ENCODE peak calls at places on chromosomes 4 and X, in six cellular contexts. D, X, G, L, B and P are unnamed samples.

GRCh38 chr4:5940470-5941203 is 47.8 kb upstream of the CRMP1 start:
- DNase-seq in D (no peak), X (peak), G (no peak), L (no peak), B (no peak), P (no peak)

GRCh38 chrX:107678957-107679740 is 50.8 kb downstream of the PRPS1 start:
- DNase-seq in D (no peak), X (no peak), G (peak), L (peak), B (no peak), P (no peak)

GRCh38 chr4:95867919-95868318 is 28.0 kb downstream of the PDHA2 start:
- DNase-seq in D (no peak), X (no peak), G (no peak), L (no peak), B (no peak), P (no peak)

GRCh38 chr4:185254434-185254833 is 45.0 kb downstream of the SNX25 start:
- DNase-seq in D (no peak), X (no peak), G (no peak), L (no peak), B (no peak), P (no peak)

GRCh38 chr4:70734168-70734954 is 12.6 kb downstream of the RUFY3 start:
- DNase-seq in D (no peak), X (no peak), G (no peak), L (peak), B (no peak), P (no peak)

GRCh38 chr4:122107680-122108079 is 44.5 kb upstream of the BLTP1 start:
- DNase-seq in D (no peak), X (no peak), G (no peak), L (no peak), B (no peak), P (no peak)

GRCh38 chr4:68288046-68288740 is 42.7 kb upstream of the TMPRSS11B start:
- DNase-seq in D (no peak), X (no peak), G (no peak), L (no peak), B (no peak), P (no peak)

GRCh38 chrX:107747596-107748161 is 27.9 kb downstream of the TSC22D3 start:
- DNase-seq in D (no peak), X (no peak), G (no peak), L (no peak), B (no peak), P (no peak)

GRCh38 chrX:139739138-139739537 is 31.2 kb upstream of the MCF2 start:
- DNase-seq in D (no peak), X (no peak), G (no peak), L (peak), B (no peak), P (no peak)

GRCh38 chr4:88820723-88821368 is 123.2 kb upstream of the NAP1L5 start:
- DNase-seq in D (no peak), X (no peak), G (no peak), L (no peak), B (no peak), P (no peak)

GRCh38 chr4:89303989-89304388 is 3.6 kb downstream of the GPRIN3 start:
- DNase-seq in D (no peak), X (no peak), G (no peak), L (no peak), B (no peak), P (no peak)

GRCh38 chrX:68828740-68829593 is at the start of gene EFNB1:
- DNase-seq in D (peak), X (peak), G (peak), L (peak), B (peak), P (peak)

GRCh38 chr4:106594291-106594952 is 225.8 kb upstream of the GIMD1 start:
- DNase-seq in D (no peak), X (no peak), G (no peak), L (no peak), B (no peak), P (no peak)

GRCh38 chr4:165325732-165326512 is 1.5 kb upstream of the MSMO1 start:
- DNase-seq in D (no peak), X (no peak), G (no peak), L (no peak), B (peak), P (no peak)

GRCh38 chr4:112421911-112422310 is 94.1 kb downstream of the NEUROG2 start:
- DNase-seq in D (no peak), X (no peak), G (no peak), L (no peak), B (no peak), P (no peak)

GRCh38 chr4:112422644-112423043 is 93.3 kb downstream of the NEUROG2 start:
- DNase-seq in D (no peak), X (no peak), G (no peak), L (no peak), B (no peak), P (no peak)

GRCh38 chr4:112423591-112423990 is 92.4 kb downstream of the NEUROG2 start:
- DNase-seq in D (no peak), X (no peak), G (no peak), L (no peak), B (no peak), P (no peak)

GRCh38 chr4:112416464-112416863 is 99.5 kb downstream of the NEUROG2 start:
- DNase-seq in D (no peak), X (no peak), G (no peak), L (no peak), B (no peak), P (no peak)

DNA sequence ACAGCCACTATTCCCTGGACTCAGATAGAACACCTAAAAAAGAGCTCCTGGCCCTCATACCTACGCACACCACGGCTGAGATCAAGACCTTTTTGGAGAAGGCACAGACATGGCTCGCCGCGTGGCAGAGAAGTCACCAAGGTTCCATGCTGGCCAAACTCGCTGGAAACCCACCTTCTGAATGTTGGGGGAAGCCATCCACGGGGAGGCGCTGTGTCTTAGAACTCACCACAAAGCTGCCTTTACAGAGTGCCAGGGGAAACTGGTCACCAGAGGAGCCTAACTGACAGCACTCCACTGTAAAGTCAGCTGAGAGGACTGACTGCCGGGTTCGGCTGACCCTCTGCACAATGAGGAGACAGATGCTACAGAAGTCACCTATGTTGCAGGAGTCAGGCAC is 97.9 kb downstream of the NEUROG2 start:
- DNase-seq in D (no peak), X (no peak), G (no peak), L (no peak), B (no peak), P (no peak)
- TF ChIP-seq CTCF in D (no peak), X (no peak), G (no peak), L (no peak), B (no peak), P (no peak)

GRCh38 chrX:11664211-11664888 is 1.4 kb downstream of the ARHGAP6 start:
- DNase-seq in D (no peak), X (peak), G (no peak), L (no peak), B (no peak), P (no peak)
- TF ChIP-seq CTCF in D (no peak), X (no peak), G (no peak), L (no peak), B (no peak), P (no peak)

GRCh38 chrX:130321550-130321949 is 18.2 kb upstream of the SLC25A14 start:
- DNase-seq in D (no peak), X (no peak), G (no peak), L (no peak), B (no peak), P (no peak)
- TF ChIP-seq CTCF in D (no peak), X (no peak), G (no peak), L (no peak), B (no peak), P (no peak)

DNA sequence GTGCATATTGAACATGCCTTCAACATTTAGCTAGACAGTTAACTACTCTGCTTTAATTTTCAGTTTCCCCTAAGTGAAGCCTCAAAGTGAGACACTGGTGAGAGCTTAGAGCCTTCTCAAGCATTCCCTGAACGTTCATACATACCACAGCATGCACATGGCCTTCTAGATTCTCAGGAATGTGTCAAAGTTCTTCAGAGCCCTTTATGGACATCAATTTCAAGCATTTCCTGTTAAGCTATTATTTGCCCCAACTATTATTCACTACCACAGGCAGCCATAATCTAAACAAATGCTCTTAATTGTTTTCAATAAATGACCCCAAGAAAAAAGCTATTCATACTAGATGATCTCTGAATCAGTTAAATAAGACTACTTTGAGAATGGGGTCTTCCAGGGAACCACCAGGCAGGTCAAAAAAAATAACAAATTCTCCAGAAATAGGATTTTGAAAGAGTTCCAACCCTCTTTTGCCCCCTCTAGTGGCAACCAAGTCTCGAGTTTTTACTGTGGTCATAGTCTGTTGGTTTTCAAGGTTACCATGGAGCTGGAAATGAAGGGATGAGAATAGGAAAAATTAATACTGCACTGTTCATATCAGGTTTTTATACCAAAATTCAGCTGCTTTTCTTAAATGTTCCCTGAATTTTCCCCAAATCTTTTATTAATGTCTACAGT is 235.4 kb downstream of the RAB28 start:
- DNase-seq in D (no peak), X (no peak), G (no peak), L (no peak), B (no peak), P (no peak)
- TF ChIP-seq CTCF in D (peak), X (no peak), G (no peak), L (no peak), B (no peak), P (peak)

GRCh38 chr4:80221161-80221560 is 23.9 kb downstream of the PRDM8 start:
- DNase-seq in D (no peak), X (no peak), G (no peak), L (no peak), B (no peak), P (no peak)
- TF ChIP-seq CTCF in D (peak), X (peak), G (no peak), L (no peak), B (peak), P (peak)

GRCh38 chr4:39642885-39643550 is 4.4 kb upstream of the SMIM14 start:
- DNase-seq in D (peak), X (no peak), G (no peak), L (no peak), B (no peak), P (no peak)
- TF ChIP-seq CTCF in D (no peak), X (no peak), G (no peak), L (no peak), B (no peak), P (no peak)

GRCh38 chr4:21134994-21135393 is 434.7 kb downstream of the PACRGL start:
- DNase-seq in D (no peak), X (no peak), G (no peak), L (no peak), B (no peak), P (no peak)
- TF ChIP-seq CTCF in D (no peak), X (no peak), G (no peak), L (no peak), B (no peak), P (peak)

GRCh38 chrX:153722704-153723350 is 1.4 kb downstream of the BCAP31 start:
- DNase-seq in D (no peak), X (no peak), G (no peak), L (no peak), B (no peak), P (no peak)

GRCh38 chrX:153724252-153725038 is at the start of the genes ABCD1 and BCAP31:
- DNase-seq in D (peak), X (peak), G (peak), L (peak), B (peak), P (peak)

GRCh38 chrX:153725832-153726285 is 1.2 kb downstream of the ABCD1 start:
- DNase-seq in D (no peak), X (no peak), G (no peak), L (no peak), B (no peak), P (no peak)

GRCh38 chrX:153725039-153725831 is 579 bp downstream of the ABCD1 start:
- DNase-seq in D (no peak), X (no peak), G (no peak), L (peak), B (no peak), P (no peak)

DNA sequence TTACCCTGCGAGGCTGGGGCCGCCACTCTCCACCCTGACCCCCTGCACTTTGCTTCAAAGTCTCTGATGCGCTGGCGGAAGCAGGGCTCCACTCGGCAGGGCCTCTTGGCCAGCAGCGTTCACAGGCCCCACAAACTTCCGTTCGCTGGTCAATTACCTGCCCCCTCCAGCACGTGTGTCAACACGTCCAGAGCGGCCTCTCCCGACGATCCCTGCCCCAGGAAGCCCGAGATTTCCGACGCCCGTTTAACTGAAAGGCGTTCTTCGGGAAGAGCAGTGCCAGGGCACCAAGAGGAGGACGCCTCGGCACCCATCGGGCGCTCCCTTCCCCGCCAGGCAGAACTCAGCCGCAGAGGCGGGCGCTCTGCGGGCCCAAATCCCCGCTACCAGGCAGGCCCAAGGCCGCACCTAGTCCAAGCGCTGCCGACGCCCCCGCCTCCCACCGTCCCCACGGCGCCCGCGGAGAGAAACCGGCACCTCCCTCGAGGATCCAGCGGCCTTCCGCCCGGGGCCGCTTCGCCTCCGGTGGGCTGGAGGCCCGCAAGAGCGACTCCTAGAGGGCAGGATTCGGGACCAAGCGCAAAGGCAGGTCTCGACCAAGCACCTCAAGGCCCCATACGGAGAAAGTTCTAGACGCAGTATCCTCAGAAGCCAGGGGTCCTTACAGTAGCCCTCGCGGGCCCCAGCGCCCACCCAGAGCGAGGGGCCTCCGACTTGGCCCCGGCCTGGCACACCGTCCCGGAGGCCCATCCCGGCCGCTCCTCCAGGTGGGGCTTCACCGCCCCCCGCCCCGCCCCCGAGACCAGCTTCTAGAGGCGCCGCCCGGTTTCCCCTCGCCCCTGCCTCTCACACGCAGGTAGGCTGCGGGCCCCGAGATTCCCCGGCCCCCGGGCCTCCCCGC is 586 bp downstream of the BCAP31 start:
- DNase-seq in D (peak), X (peak), G (no peak), L (peak), B (no peak), P (peak)
- TF ChIP-seq CTCF in D (peak), X (no peak), G (no peak), L (peak), B (peak), P (no peak)